ENCODE peak calls at places on chromosomes 11 and 22, in seven cellular contexts. One of them, this sample, is unnamed.

GRCh38 chr22:26318975-26319374 is 110.1 kb upstream of the ASPHD2 start:
- DNase-seq in fibroblast of lung: no peak
- DNase-seq in NCI-H2081: no peak
- DNase-seq in skeletal muscle cell: no peak
- DNase-seq in activated CD4-positive, alpha-beta T cell treated with anti-CD3 and anti-CD28 coated beads, Interleukin-2, amount 50 U/mL, for 48 hours: no peak
- DNase-seq in heart left ventricle: no peak
- DNase-seq in choroid plexus epithelial cell: no peak
- DNase-seq in this sample: no peak

GRCh38 chr11:116164843-116165242 is 607.9 kb downstream of the BUD13 start:
- DNase-seq in choroid plexus epithelial cell: no peak
- DNase-seq in skeletal muscle cell: no peak
- DNase-seq in heart left ventricle: no peak
- DNase-seq in activated CD4-positive, alpha-beta T cell treated with anti-CD3 and anti-CD28 coated beads, Interleukin-2, amount 50 U/mL, for 48 hours: no peak
- DNase-seq in fibroblast of lung: no peak
- DNase-seq in NCI-H2081: no peak
- DNase-seq in this sample: no peak

GRCh38 chr11:130145975-130146776 is 13.4 kb upstream of the ST14 start:
- DNase-seq in NCI-H2081: no peak
- DNase-seq in heart left ventricle: no peak
- DNase-seq in activated CD4-positive, alpha-beta T cell treated with anti-CD3 and anti-CD28 coated beads, Interleukin-2, amount 50 U/mL, for 48 hours: no peak
- DNase-seq in choroid plexus epithelial cell: peak; percentile 46
- DNase-seq in skeletal muscle cell: no peak
- DNase-seq in fibroblast of lung: no peak
- DNase-seq in this sample: no peak

GRCh38 chr11:123429851-123430735 is at the start of gene GRAMD1B:
- DNase-seq in fibroblast of lung: peak; percentile 25
- DNase-seq in skeletal muscle cell: no peak
- DNase-seq in choroid plexus epithelial cell: peak; percentile 70
- DNase-seq in heart left ventricle: peak; percentile 55
- DNase-seq in activated CD4-positive, alpha-beta T cell treated with anti-CD3 and anti-CD28 coated beads, Interleukin-2, amount 50 U/mL, for 48 hours: peak; percentile 80
- DNase-seq in NCI-H2081: peak; percentile 58
- DNase-seq in this sample: peak; percentile 44

GRCh38 chr11:114111369-114112042 is 52.0 kb downstream of the ZBTB16 start:
- DNase-seq in heart left ventricle: no peak
- DNase-seq in NCI-H2081: no peak
- DNase-seq in choroid plexus epithelial cell: peak; percentile 97
- DNase-seq in fibroblast of lung: peak; percentile 95
- DNase-seq in activated CD4-positive, alpha-beta T cell treated with anti-CD3 and anti-CD28 coated beads, Interleukin-2, amount 50 U/mL, for 48 hours: no peak
- DNase-seq in skeletal muscle cell: peak; percentile 90
- DNase-seq in this sample: no peak

GRCh38 chr11:297666-298405 is 1.5 kb downstream of the IFITM5 start:
- DNase-seq in choroid plexus epithelial cell: no peak
- DNase-seq in activated CD4-positive, alpha-beta T cell treated with anti-CD3 and anti-CD28 coated beads, Interleukin-2, amount 50 U/mL, for 48 hours: peak; percentile 45
- DNase-seq in skeletal muscle cell: no peak
- DNase-seq in heart left ventricle: no peak
- DNase-seq in fibroblast of lung: no peak
- DNase-seq in NCI-H2081: no peak
- DNase-seq in this sample: no peak

GRCh38 chr11:44785856-44786606 is 59.3 kb downstream of the TSPAN18 start:
- DNase-seq in NCI-H2081: no peak
- DNase-seq in fibroblast of lung: no peak
- DNase-seq in choroid plexus epithelial cell: no peak
- DNase-seq in skeletal muscle cell: no peak
- DNase-seq in activated CD4-positive, alpha-beta T cell treated with anti-CD3 and anti-CD28 coated beads, Interleukin-2, amount 50 U/mL, for 48 hours: no peak
- DNase-seq in heart left ventricle: no peak
- DNase-seq in this sample: no peak

GRCh38 chr22:18023509-18024275 is 669 bp downstream of the MICAL3 start:
- DNase-seq in fibroblast of lung: peak; percentile 86
- DNase-seq in choroid plexus epithelial cell: peak; percentile 65
- DNase-seq in heart left ventricle: peak; percentile 77
- DNase-seq in activated CD4-positive, alpha-beta T cell treated with anti-CD3 and anti-CD28 coated beads, Interleukin-2, amount 50 U/mL, for 48 hours: peak; percentile 43
- DNase-seq in NCI-H2081: peak; percentile 59
- DNase-seq in skeletal muscle cell: no peak
- DNase-seq in this sample: peak; percentile 53

GRCh38 chr11:1744137-1744878 is 6.1 kb downstream of the IFITM10 start:
- DNase-seq in NCI-H2081: no peak
- DNase-seq in heart left ventricle: no peak
- DNase-seq in fibroblast of lung: no peak
- DNase-seq in skeletal muscle cell: no peak
- DNase-seq in choroid plexus epithelial cell: no peak
- DNase-seq in activated CD4-positive, alpha-beta T cell treated with anti-CD3 and anti-CD28 coated beads, Interleukin-2, amount 50 U/mL, for 48 hours: no peak
- DNase-seq in this sample: no peak

GRCh38 chr11:97140885-97141494 is 751.2 kb downstream of the JRKL start:
- DNase-seq in choroid plexus epithelial cell: peak; percentile 6
- DNase-seq in NCI-H2081: peak; percentile 32
- DNase-seq in activated CD4-positive, alpha-beta T cell treated with anti-CD3 and anti-CD28 coated beads, Interleukin-2, amount 50 U/mL, for 48 hours: no peak
- DNase-seq in heart left ventricle: no peak
- DNase-seq in fibroblast of lung: peak; percentile 14
- DNase-seq in skeletal muscle cell: no peak
- DNase-seq in this sample: no peak

GRCh38 chr11:65615950-65616574 is 486 bp downstream of the PCNX3 start:
- DNase-seq in skeletal muscle cell: no peak
- DNase-seq in heart left ventricle: no peak
- DNase-seq in NCI-H2081: no peak
- DNase-seq in activated CD4-positive, alpha-beta T cell treated with anti-CD3 and anti-CD28 coated beads, Interleukin-2, amount 50 U/mL, for 48 hours: peak; percentile 62
- DNase-seq in fibroblast of lung: peak; percentile 21
- DNase-seq in choroid plexus epithelial cell: peak; percentile 21
- DNase-seq in this sample: no peak

GRCh38 chr11:3984896-3985295 is 109.7 kb upstream of the RRM1 start:
- DNase-seq in skeletal muscle cell: no peak
- DNase-seq in choroid plexus epithelial cell: peak; percentile 61
- DNase-seq in NCI-H2081: no peak
- DNase-seq in activated CD4-positive, alpha-beta T cell treated with anti-CD3 and anti-CD28 coated beads, Interleukin-2, amount 50 U/mL, for 48 hours: peak; percentile 58
- DNase-seq in heart left ventricle: no peak
- DNase-seq in fibroblast of lung: peak; percentile 32
- DNase-seq in this sample: no peak

GRCh38 chr11:95279921-95280861 is 49.2 kb upstream of the SESN3 start:
- DNase-seq in NCI-H2081: no peak
- DNase-seq in activated CD4-positive, alpha-beta T cell treated with anti-CD3 and anti-CD28 coated beads, Interleukin-2, amount 50 U/mL, for 48 hours: no peak
- DNase-seq in choroid plexus epithelial cell: peak; percentile 31
- DNase-seq in skeletal muscle cell: no peak
- DNase-seq in fibroblast of lung: no peak
- DNase-seq in heart left ventricle: no peak
- DNase-seq in this sample: no peak

GRCh38 chr22:17152971-17153370 is 6.1 kb downstream of the HDHD5 start:
- DNase-seq in fibroblast of lung: no peak
- DNase-seq in skeletal muscle cell: no peak
- DNase-seq in choroid plexus epithelial cell: no peak
- DNase-seq in heart left ventricle: no peak
- DNase-seq in activated CD4-positive, alpha-beta T cell treated with anti-CD3 and anti-CD28 coated beads, Interleukin-2, amount 50 U/mL, for 48 hours: no peak
- DNase-seq in NCI-H2081: no peak
- DNase-seq in this sample: no peak

GRCh38 chr11:64245797-64246623 is 733 bp downstream of the PPP1R14B start:
- DNase-seq in fibroblast of lung: peak; percentile 83
- DNase-seq in choroid plexus epithelial cell: peak; percentile 82
- DNase-seq in activated CD4-positive, alpha-beta T cell treated with anti-CD3 and anti-CD28 coated beads, Interleukin-2, amount 50 U/mL, for 48 hours: peak; percentile 86
- DNase-seq in NCI-H2081: peak; percentile 25
- DNase-seq in heart left ventricle: peak; percentile 60
- DNase-seq in skeletal muscle cell: peak; percentile 81
- DNase-seq in this sample: peak; percentile 59

GRCh38 chr11:112727341-112727841 is 233.8 kb upstream of the NCAM1 start:
- DNase-seq in choroid plexus epithelial cell: no peak
- DNase-seq in skeletal muscle cell: no peak
- DNase-seq in fibroblast of lung: no peak
- DNase-seq in heart left ventricle: no peak
- DNase-seq in activated CD4-positive, alpha-beta T cell treated with anti-CD3 and anti-CD28 coated beads, Interleukin-2, amount 50 U/mL, for 48 hours: no peak
- DNase-seq in NCI-H2081: no peak
- DNase-seq in this sample: no peak

GRCh38 chr11:65456418-65456817 is 33.8 kb downstream of the NEAT1 start:
- DNase-seq in fibroblast of lung: no peak
- DNase-seq in choroid plexus epithelial cell: no peak
- DNase-seq in skeletal muscle cell: no peak
- DNase-seq in NCI-H2081: no peak
- DNase-seq in activated CD4-positive, alpha-beta T cell treated with anti-CD3 and anti-CD28 coated beads, Interleukin-2, amount 50 U/mL, for 48 hours: no peak
- DNase-seq in heart left ventricle: no peak
- DNase-seq in this sample: no peak

GRCh38 chr11:128814856-128815705 is 52.0 kb downstream of the KCNJ1 start:
- DNase-seq in activated CD4-positive, alpha-beta T cell treated with anti-CD3 and anti-CD28 coated beads, Interleukin-2, amount 50 U/mL, for 48 hours: no peak
- DNase-seq in choroid plexus epithelial cell: peak; percentile 93
- DNase-seq in skeletal muscle cell: peak; percentile 81
- DNase-seq in fibroblast of lung: peak; percentile 72
- DNase-seq in NCI-H2081: no peak
- DNase-seq in heart left ventricle: peak; percentile 65
- DNase-seq in this sample: peak; percentile 88

GRCh38 chr11:63243533-63243932 is at the start of gene SLC22A25:
- DNase-seq in choroid plexus epithelial cell: peak; percentile 1
- DNase-seq in heart left ventricle: no peak
- DNase-seq in activated CD4-positive, alpha-beta T cell treated with anti-CD3 and anti-CD28 coated beads, Interleukin-2, amount 50 U/mL, for 48 hours: no peak
- DNase-seq in skeletal muscle cell: no peak
- DNase-seq in fibroblast of lung: no peak
- DNase-seq in NCI-H2081: no peak
- DNase-seq in this sample: no peak

GRCh38 chr11:2423157-2424025 is 20.9 kb downstream of the TRPM5 start:
- DNase-seq in choroid plexus epithelial cell: no peak
- DNase-seq in skeletal muscle cell: no peak
- DNase-seq in fibroblast of lung: no peak
- DNase-seq in NCI-H2081: no peak
- DNase-seq in heart left ventricle: no peak
- DNase-seq in activated CD4-positive, alpha-beta T cell treated with anti-CD3 and anti-CD28 coated beads, Interleukin-2, amount 50 U/mL, for 48 hours: no peak
- DNase-seq in this sample: no peak

GRCh38 chr22:46370584-46371373 is 35.3 kb downstream of the TRMU start:
- DNase-seq in fibroblast of lung: no peak
- DNase-seq in NCI-H2081: no peak
- DNase-seq in activated CD4-positive, alpha-beta T cell treated with anti-CD3 and anti-CD28 coated beads, Interleukin-2, amount 50 U/mL, for 48 hours: no peak
- DNase-seq in choroid plexus epithelial cell: no peak
- DNase-seq in heart left ventricle: no peak
- DNase-seq in skeletal muscle cell: no peak
- DNase-seq in this sample: no peak

GRCh38 chr22:42902875-42903510 is 45.9 kb upstream of the ARFGAP3 start:
- DNase-seq in choroid plexus epithelial cell: peak; percentile 76
- DNase-seq in NCI-H2081: no peak
- DNase-seq in fibroblast of lung: peak; percentile 61
- DNase-seq in activated CD4-positive, alpha-beta T cell treated with anti-CD3 and anti-CD28 coated beads, Interleukin-2, amount 50 U/mL, for 48 hours: no peak
- DNase-seq in skeletal muscle cell: peak; percentile 56
- DNase-seq in heart left ventricle: no peak
- DNase-seq in this sample: no peak

GRCh38 chr11:117010808-117011540 is 87.3 kb downstream of the SIK3 start:
- DNase-seq in choroid plexus epithelial cell: peak; percentile 85
- DNase-seq in fibroblast of lung: peak; percentile 85
- DNase-seq in skeletal muscle cell: peak; percentile 92
- DNase-seq in activated CD4-positive, alpha-beta T cell treated with anti-CD3 and anti-CD28 coated beads, Interleukin-2, amount 50 U/mL, for 48 hours: no peak
- DNase-seq in NCI-H2081: no peak
- DNase-seq in heart left ventricle: no peak
- DNase-seq in this sample: peak; percentile 95

GRCh38 chr11:17649696-17650600 is 69.4 kb upstream of the MYOD1 start:
- DNase-seq in heart left ventricle: no peak
- DNase-seq in NCI-H2081: no peak
- DNase-seq in skeletal muscle cell: peak; percentile 59
- DNase-seq in choroid plexus epithelial cell: peak; percentile 1
- DNase-seq in activated CD4-positive, alpha-beta T cell treated with anti-CD3 and anti-CD28 coated beads, Interleukin-2, amount 50 U/mL, for 48 hours: no peak
- DNase-seq in fibroblast of lung: no peak
- DNase-seq in this sample: no peak

GRCh38 chr11:33040862-33041453 is 1.6 kb downstream of the TCP11L1 start:
- DNase-seq in choroid plexus epithelial cell: no peak
- DNase-seq in skeletal muscle cell: no peak
- DNase-seq in activated CD4-positive, alpha-beta T cell treated with anti-CD3 and anti-CD28 coated beads, Interleukin-2, amount 50 U/mL, for 48 hours: no peak
- DNase-seq in NCI-H2081: no peak
- DNase-seq in heart left ventricle: no peak
- DNase-seq in fibroblast of lung: no peak
- DNase-seq in this sample: no peak

GRCh38 chr11:74460481-74461154 is 6.7 kb downstream of the KCNE3 start:
- DNase-seq in heart left ventricle: no peak
- DNase-seq in skeletal muscle cell: no peak
- DNase-seq in fibroblast of lung: peak; percentile 38
- DNase-seq in NCI-H2081: no peak
- DNase-seq in choroid plexus epithelial cell: peak; percentile 72
- DNase-seq in activated CD4-positive, alpha-beta T cell treated with anti-CD3 and anti-CD28 coated beads, Interleukin-2, amount 50 U/mL, for 48 hours: no peak
- DNase-seq in this sample: peak; percentile 31

GRCh38 chr22:41260871-41261270 is 20.1 kb upstream of the CHADL start:
- DNase-seq in skeletal muscle cell: no peak
- DNase-seq in NCI-H2081: no peak
- DNase-seq in choroid plexus epithelial cell: no peak
- DNase-seq in activated CD4-positive, alpha-beta T cell treated with anti-CD3 and anti-CD28 coated beads, Interleukin-2, amount 50 U/mL, for 48 hours: no peak
- DNase-seq in heart left ventricle: peak; percentile 80
- DNase-seq in fibroblast of lung: no peak
- DNase-seq in this sample: no peak